ENCODE peak calls at places on chromosomes 16 and 17, in seven cellular contexts. Z, P, C, E, R, M and L are unnamed samples.

GRCh38 chr17:50621562-50621961 is 13.1 kb upstream of the ABCC3 start:
- DNase-seq in E (no peak), R (no peak), P (no peak), C (no peak), Z (no peak), M (peak; percentile 12), L (no peak)

GRCh38 chr16:89552913-89553312 is 7.6 kb upstream of the RPL13 start:
- DNase-seq in Z (no peak), C (no peak), R (no peak), P (no peak), M (no peak), E (no peak), L (no peak)

GRCh38 chr17:48002208-48002919 is 31.5 kb downstream of the CDK5RAP3 start:
- DNase-seq in E (no peak), C (no peak), M (peak; percentile 73), R (no peak), P (peak; percentile 9), Z (peak; percentile 59), L (no peak)

GRCh38 chr16:67431805-67432476 is 1.0 kb downstream of the HSD11B2 start:
- DNase-seq in Z (no peak), C (no peak), M (no peak), P (no peak), R (no peak), E (no peak), L (no peak)

GRCh38 chr17:17372856-17373520 is 69.8 kb downstream of the NT5M start:
- DNase-seq in P (no peak), R (no peak), E (no peak), Z (no peak), C (no peak), M (no peak), L (no peak)

GRCh38 chr16:73671102-73671501 is 623.2 kb upstream of the ZFHX3 start:
- DNase-seq in C (no peak), R (no peak), E (no peak), P (no peak), Z (no peak), M (no peak), L (no peak)

GRCh38 chr17:58317421-58318064 is 11.1 kb downstream of the TSPOAP1 start:
- DNase-seq in Z (peak; percentile 32), P (peak; percentile 30), M (peak; percentile 85), C (peak; percentile 55), R (no peak), E (peak; percentile 59), L (peak; percentile 29)

GRCh38 chr17:79652999-79653643 is 42.3 kb upstream of the RBFOX3 start:
- DNase-seq in M (no peak), P (no peak), C (no peak), E (no peak), Z (no peak), R (no peak), L (no peak)

DNA sequence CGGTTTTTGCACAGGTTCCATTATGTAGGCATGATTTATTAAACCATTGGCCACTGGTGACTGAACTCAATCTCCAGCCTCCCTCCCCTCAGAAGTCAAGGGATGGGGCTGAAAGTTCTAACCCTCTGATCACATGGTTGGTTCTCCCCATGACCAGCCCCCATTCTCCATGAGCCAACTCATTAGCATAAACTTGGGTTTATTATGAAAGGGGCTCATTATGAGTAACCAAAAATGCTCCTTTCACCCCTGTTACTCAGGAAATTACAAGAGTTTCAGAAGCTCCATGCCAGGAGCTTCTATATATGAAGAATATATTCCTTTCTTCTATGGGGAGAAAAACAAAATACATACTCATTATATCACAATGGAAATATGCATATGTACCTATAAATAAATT is 555.3 kb downstream of the HS3ST4 start:
- DNase-seq in R (no peak), Z (no peak), P (no peak), C (no peak), M (no peak), E (no peak), L (no peak)
- H3K4me3 ChIP-seq in R (no peak overlapping the region), Z (no peak overlapping the region), P (no peak overlapping the region), C (no peak overlapping the region), M (no peak overlapping the region), E (no peak overlapping the region), L (no peak overlapping the region)

GRCh38 chr17:66044083-66044482 is 147.8 kb downstream of the CEP112 start:
- DNase-seq in Z (no peak), E (no peak), C (no peak), R (no peak), M (no peak), P (no peak), L (no peak)
- TF ChIP-seq CTCF in Z (no peak), E (no peak), C (no peak), R (no peak), M (no peak), P (no peak), L (no peak)

GRCh38 chr17:3556905-3557767 is 476 bp downstream of the TRPV3 start:
- DNase-seq in R (no peak), M (no peak), C (no peak), Z (no peak), P (no peak), E (no peak), L (no peak)

GRCh38 chr17:3556239-3556904 is 1.2 kb downstream of the TRPV3 start:
- DNase-seq in M (no peak), R (no peak), E (no peak), C (peak; percentile 49), P (no peak), Z (no peak), L (no peak)

GRCh38 chr17:3558603-3559269 is 1.1 kb upstream of the TRPV3 start:
- DNase-seq in E (no peak), R (no peak), C (no peak), P (no peak), Z (no peak), M (peak; percentile 94), L (no peak)

GRCh38 chr17:3559270-3559645 is 1.6 kb upstream of the TRPV3 start:
- DNase-seq in M (no peak), Z (no peak), E (no peak), C (no peak), R (no peak), P (no peak), L (no peak)

DNA sequence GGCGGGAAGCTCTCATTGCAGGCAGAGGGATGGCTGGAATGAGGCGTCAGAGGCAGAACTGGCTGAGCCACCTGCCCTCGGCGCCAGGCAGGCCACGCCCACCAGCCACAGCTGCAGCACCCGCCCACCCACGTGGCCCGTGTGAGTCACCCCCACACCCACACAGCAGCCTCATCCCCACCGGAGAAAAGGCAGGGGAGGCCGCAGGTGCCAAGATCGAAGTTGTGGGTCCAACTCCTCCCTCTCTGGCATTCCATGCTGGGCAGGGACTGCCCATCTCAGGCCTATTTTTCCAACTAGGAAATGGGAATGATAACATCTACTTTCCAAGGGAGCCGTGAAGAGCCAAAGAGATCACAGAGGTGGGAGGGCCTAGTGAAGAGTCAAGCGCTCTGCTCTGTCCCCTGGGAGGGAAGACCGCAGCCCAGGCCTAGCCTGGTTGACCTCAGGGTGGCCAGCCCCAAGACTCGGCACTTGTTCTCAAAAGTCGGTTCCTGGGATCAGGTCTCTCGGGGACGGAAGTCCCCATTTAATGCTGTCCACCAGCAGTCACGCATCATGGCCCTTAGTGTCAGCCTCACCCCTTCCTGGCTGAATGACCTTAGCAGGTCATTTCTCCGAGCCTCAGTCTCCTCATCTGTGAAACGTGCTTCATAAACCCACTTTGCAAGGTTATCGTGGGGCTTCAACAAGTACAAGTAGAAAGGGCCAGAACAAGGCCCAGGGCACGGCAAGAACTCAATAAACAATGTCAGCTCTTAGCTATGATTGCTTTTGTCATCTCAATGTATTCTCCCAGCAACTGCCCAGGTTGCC is at the start of gene TRPV3:
- DNase-seq in P (no peak), Z (no peak), E (peak; percentile 44), R (no peak), C (no peak), M (peak; percentile 80), L (no peak)
- H3K4me3 ChIP-seq in P (no peak within 1 kb of the TSS), Z (no peak within 1 kb of the TSS), E (no peak within 1 kb of the TSS), R (no peak within 1 kb of the TSS), C (no peak within 1 kb of the TSS), M (peak within 1 kb of the TSS; percentile 1), L (no peak within 1 kb of the TSS)

DNA sequence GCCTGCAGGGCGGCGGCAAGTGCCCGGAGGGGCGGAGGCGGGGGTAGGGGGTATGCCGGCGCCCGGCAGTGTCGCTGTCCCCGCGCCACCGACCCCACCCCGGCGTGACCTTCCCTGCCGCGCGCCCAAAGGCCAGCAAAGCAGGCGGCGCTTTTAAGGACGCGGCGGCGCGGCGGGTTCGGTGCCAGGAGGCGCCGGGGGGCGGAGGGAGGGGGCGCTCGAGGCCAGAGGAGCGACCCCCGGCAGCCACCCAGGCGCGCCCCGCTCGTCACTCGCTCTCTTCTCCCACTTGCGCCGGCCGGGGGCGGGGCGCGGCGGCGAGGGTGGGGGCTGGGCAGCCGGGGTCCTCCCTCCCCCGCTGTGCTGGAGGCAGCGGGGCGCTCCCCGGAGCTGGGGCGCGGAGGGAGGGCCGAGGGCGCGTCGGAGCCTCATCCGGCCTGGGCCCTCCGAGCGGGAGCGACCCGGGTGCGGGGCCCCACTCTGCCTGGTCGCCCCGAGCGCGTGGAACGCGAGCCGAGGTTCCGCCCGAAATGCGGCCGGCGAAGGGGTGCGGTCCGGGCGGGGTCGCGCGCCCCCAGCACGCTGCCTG is 8.5 kb upstream of the BAHCC1 start:
- DNase-seq in M (no peak), Z (no peak), P (peak; percentile 73), R (peak; percentile 61), C (no peak), E (peak; percentile 30), L (no peak)
- TF ChIP-seq CTCF in M (no peak), Z (no peak), P (no peak), R (peak; percentile 20), C (no peak), E (no peak), L (no peak)

DNA sequence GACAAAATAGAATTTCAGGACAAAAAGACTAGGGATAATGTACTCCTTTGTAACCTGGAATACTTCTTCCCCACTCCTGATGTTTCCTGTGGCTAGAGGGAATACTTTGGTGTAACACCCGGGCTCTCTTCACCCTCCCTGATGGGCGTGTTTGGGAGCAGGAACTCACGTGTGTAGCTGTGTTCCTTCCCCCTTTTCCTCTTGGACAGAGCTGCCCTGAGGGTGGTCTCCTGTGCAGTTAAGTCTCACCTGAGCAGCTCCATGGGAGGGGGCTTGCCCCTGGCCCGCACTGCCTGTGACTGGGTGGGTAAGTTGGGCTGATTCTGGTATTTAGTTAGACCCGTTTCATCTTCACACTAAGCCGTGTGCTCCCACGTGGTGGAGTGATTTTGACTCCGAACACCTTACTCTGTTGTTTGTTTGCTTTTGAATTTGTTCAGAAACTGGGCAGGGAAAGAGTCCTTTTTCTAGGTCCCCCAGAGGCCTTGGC is 87.9 kb downstream of the OR1D5 start:
- DNase-seq in M (peak; percentile 35), P (no peak), E (no peak), Z (no peak), C (no peak), R (no peak), L (no peak)
- H3K4me3 ChIP-seq in M (peak overlapping the region; percentile 35), P (no peak overlapping the region), E (no peak overlapping the region), Z (no peak overlapping the region), C (no peak overlapping the region), R (peak overlapping the region; percentile 30), L (no peak overlapping the region)

DNA sequence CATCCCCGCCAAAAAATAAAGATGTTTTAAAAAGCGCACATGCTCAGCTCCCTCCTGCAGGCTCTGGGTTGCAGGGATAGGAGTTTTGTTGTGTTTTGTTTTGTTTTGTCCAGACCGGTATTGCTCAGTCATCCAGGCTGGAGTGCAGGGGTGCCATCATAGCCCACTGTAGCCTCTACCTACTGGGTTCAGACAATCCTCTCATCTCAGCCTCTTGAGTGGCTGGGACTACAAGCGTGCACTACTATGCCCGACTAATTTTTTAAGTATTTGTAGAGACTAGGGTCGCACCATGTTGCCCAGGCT is 661 bp downstream of the WWOX start:
- DNase-seq in P (no peak), R (no peak), Z (no peak), E (no peak), M (no peak), C (no peak), L (no peak)
- TF ChIP-seq CTCF in P (peak; percentile 11), R (no peak), Z (no peak), E (no peak), M (no peak), C (no peak), L (no peak)